ENCODE peak calls at places on chromosomes 2 and 18, in six cellular contexts. F, C, Z, Q, O and G are unnamed samples.

GRCh38 chr2:111118455-111119003 is 2.2 kb upstream of the BCL2L11 start:
- DNase-seq in F (peak), C (peak), Z (no peak), Q (no peak), O (no peak), G (no peak)

GRCh38 chr2:219131327-219131726 is 29.3 kb downstream of the NHEJ1 start:
- DNase-seq in F (no peak), C (no peak), Z (no peak), Q (no peak), O (no peak), G (no peak)

GRCh38 chr2:241373449-241373848 is 17.4 kb downstream of the FARP2 start:
- DNase-seq in F (no peak), C (no peak), Z (no peak), Q (no peak), O (no peak), G (no peak)

GRCh38 chr2:111930875-111931274 is 32.5 kb downstream of the MERTK start:
- DNase-seq in F (no peak), C (no peak), Z (no peak), Q (no peak), O (peak), G (no peak)

GRCh38 chr2:127216593-127216992 is 3.5 kb downstream of the CYP27C1 start:
- DNase-seq in F (no peak), C (no peak), Z (no peak), Q (no peak), O (no peak), G (no peak)

GRCh38 chr2:240916571-240917008 is 10.5 kb downstream of the CROCC2 start:
- DNase-seq in F (peak), C (peak), Z (no peak), Q (no peak), O (peak), G (peak)

GRCh38 chr2:128590309-128591021 is 271.8 kb upstream of the HS6ST1 start:
- DNase-seq in F (no peak), C (no peak), Z (no peak), Q (no peak), O (peak), G (no peak)

GRCh38 chr2:61247204-61247812 is 85.3 kb downstream of the C2orf74 start:
- DNase-seq in F (no peak), C (no peak), Z (no peak), Q (no peak), O (peak), G (no peak)

GRCh38 chr18:31250902-31251301 is 67.1 kb upstream of the DSG1 start:
- DNase-seq in F (no peak), C (no peak), Z (no peak), Q (no peak), O (no peak), G (no peak)

GRCh38 chr2:733001-733400 is 55.8 kb upstream of the TMEM18 start:
- DNase-seq in F (no peak), C (no peak), Z (no peak), Q (no peak), O (no peak), G (no peak)

GRCh38 chr18:1604751-1605150 is 700.1 kb downstream of the ADCYAP1 start:
- DNase-seq in F (no peak), C (no peak), Z (no peak), Q (no peak), O (no peak), G (no peak)

GRCh38 chr2:38873763-38874162 is 2.0 kb downstream of the DHX57 start:
- DNase-seq in F (no peak), C (no peak), Z (no peak), Q (no peak), O (no peak), G (no peak)

GRCh38 chr2:104523921-104524320 is 330.0 kb upstream of the POU3F3 start:
- DNase-seq in F (no peak), C (no peak), Z (no peak), Q (no peak), O (no peak), G (no peak)

GRCh38 chr2:31003717-31004116 is 134.5 kb downstream of the GALNT14 start:
- DNase-seq in F (no peak), C (no peak), Z (no peak), Q (no peak), O (no peak), G (no peak)

GRCh38 chr2:232368311-232368731 is 10.2 kb upstream of the ALPP start:
- DNase-seq in F (no peak), C (no peak), Z (no peak), Q (no peak), O (no peak), G (no peak)

GRCh38 chr18:68721681-68722583 is 7.0 kb upstream of the TMX3 start:
- DNase-seq in F (no peak), C (no peak), Z (no peak), Q (no peak), O (peak), G (no peak)

GRCh38 chr2:191840916-191841315 is 6.0 kb downstream of the CAVIN2 start:
- DNase-seq in F (no peak), C (no peak), Z (no peak), Q (no peak), O (no peak), G (no peak)

GRCh38 chr18:32048507-32049091 is 30.0 kb downstream of the RNF125 start:
- DNase-seq in F (peak), C (no peak), Z (no peak), Q (no peak), O (no peak), G (no peak)

GRCh38 chr2:112048887-112049286 is 6.2 kb upstream of the TMEM87B start:
- DNase-seq in F (no peak), C (peak), Z (no peak), Q (no peak), O (peak), G (no peak)